ENCODE peak calls at places on chromosomes 12 and 14, in ten cellular contexts. R, T, Z, M, H, O, W, E, Y and S are unnamed samples.

GRCh38 chr14:67653651-67654280 is 20.7 kb downstream of the VTI1B start:
- DNase-seq in O (peak; percentile 35), E (no peak), H (no peak), M (peak; percentile 69), W (no peak), R (no peak), Y (no peak), T (no peak), Z (no peak), S (no peak)

GRCh38 chr14:95314609-95315008 is 5.1 kb downstream of the CLMN start:
- DNase-seq in Y (peak; percentile 4), H (no peak), O (no peak), Z (no peak), R (no peak), W (no peak), M (no peak), E (no peak), T (peak; percentile 52), S (no peak)

GRCh38 chr12:55679691-55680090 is 28.0 kb downstream of the ITGA7 start:
- DNase-seq in W (no peak), Z (peak; percentile 34), R (no peak), M (peak; percentile 58), H (no peak), O (no peak), Y (no peak), T (peak; percentile 28), E (no peak), S (no peak)

GRCh38 chr14:89382487-89383170 is 34.4 kb downstream of the FOXN3 start:
- DNase-seq in E (no peak), W (no peak), H (no peak), M (no peak), O (no peak), Y (no peak), T (no peak), R (no peak), Z (no peak), S (no peak)

GRCh38 chr14:46550836-46551235 is 100.7 kb downstream of the RPL10L start:
- DNase-seq in E (no peak), Z (no peak), O (no peak), Y (no peak), T (no peak), W (no peak), H (no peak), M (no peak), R (no peak), S (no peak)

GRCh38 chr12:92745874-92746553 is 43.2 kb downstream of the PLEKHG7 start:
- DNase-seq in R (peak; percentile 49), M (peak; percentile 87), H (peak; percentile 67), W (peak; percentile 34), E (no peak), T (peak; percentile 71), Y (peak; percentile 98), Z (peak; percentile 92), O (peak; percentile 97), S (no peak)

GRCh38 chr12:101474248-101474647 is 888 bp upstream of the SPIC start:
- DNase-seq in O (no peak), T (no peak), E (no peak), Y (no peak), Z (no peak), R (no peak), W (no peak), M (no peak), H (no peak), S (no peak)

GRCh38 chr12:95551305-95551704 is at the start of gene USP44:
- DNase-seq in H (no peak), Z (no peak), Y (no peak), T (no peak), O (no peak), E (peak; percentile 83), M (no peak), W (no peak), R (no peak), S (no peak)

DNA sequence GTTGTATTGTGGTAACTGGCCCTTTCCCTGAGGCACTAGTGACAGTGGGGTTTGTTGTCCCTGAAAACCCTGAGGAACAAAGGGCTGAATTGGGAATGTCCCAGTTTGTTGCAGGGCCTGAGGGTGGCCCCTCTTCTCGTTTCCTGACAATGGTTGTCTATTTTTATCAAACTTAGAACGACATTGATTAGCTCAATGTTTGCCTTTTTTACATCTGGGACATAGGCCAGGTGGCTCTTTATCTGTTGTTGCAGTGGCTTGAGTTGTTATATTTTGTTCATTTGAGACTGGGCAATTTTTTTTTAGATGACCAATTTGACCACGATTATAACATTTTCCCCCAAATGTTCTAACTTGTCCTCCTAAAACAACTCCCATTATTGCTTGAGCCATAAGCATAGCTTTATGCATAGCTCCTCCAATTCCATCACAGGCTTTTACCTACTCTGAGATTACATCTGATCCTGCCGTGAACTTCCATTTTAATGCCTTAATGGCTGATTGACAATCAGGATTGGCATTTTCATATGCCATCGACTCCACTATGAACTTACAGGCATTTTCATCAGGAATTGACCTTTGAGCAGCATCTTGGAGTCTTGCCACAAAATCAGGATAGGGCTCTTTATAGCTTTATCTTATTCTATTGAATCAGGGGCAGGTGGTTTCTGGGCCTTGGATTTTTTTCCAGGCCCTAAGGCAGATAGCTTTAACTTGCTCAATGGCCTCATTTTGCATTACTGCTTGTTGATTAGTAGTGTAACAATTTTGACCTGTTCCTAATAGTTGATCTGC is 604.3 kb downstream of the ALG10 start:
- DNase-seq in R (no peak), M (no peak), E (no peak), W (no peak), Y (no peak), H (no peak), T (no peak), O (no peak), Z (no peak), S (no peak)
- H3K9me3 ChIP-seq in R (peaks cover 1% of the 10 kb centered on the region), M (peaks cover 13% of the 10 kb centered on the region), E (peaks cover 13% of the 10 kb centered on the region), W (no peaks in the 10 kb centered on the region), Y (no peaks in the 10 kb centered on the region), H (no peaks in the 10 kb centered on the region), T (no peaks in the 10 kb centered on the region), O (no peaks in the 10 kb centered on the region), Z (peaks cover under 1% of the 10 kb centered on the region), S (peaks cover 4% of the 10 kb centered on the region)

GRCh38 chr12:11880424-11880823 is 190.3 kb upstream of the BCL2L14 start:
- DNase-seq in M (no peak), Z (no peak), Y (no peak), O (no peak), R (no peak), E (no peak), W (no peak), H (no peak), T (no peak), S (no peak)

GRCh38 chr12:11884661-11885060 is 186.1 kb upstream of the BCL2L14 start:
- DNase-seq in Y (no peak), T (no peak), Z (no peak), O (peak; percentile 19), H (no peak), W (no peak), M (no peak), R (no peak), E (no peak), S (no peak)

GRCh38 chr12:11882301-11883019 is 188.3 kb upstream of the BCL2L14 start:
- DNase-seq in M (no peak), O (no peak), Y (no peak), E (no peak), Z (no peak), W (no peak), T (no peak), R (no peak), H (no peak), S (no peak)

GRCh38 chr12:11879306-11879705 is 191.4 kb upstream of the BCL2L14 start:
- DNase-seq in O (peak; percentile 69), E (no peak), Y (peak; percentile 86), Z (no peak), H (no peak), W (no peak), R (no peak), M (no peak), T (no peak), S (no peak)

DNA sequence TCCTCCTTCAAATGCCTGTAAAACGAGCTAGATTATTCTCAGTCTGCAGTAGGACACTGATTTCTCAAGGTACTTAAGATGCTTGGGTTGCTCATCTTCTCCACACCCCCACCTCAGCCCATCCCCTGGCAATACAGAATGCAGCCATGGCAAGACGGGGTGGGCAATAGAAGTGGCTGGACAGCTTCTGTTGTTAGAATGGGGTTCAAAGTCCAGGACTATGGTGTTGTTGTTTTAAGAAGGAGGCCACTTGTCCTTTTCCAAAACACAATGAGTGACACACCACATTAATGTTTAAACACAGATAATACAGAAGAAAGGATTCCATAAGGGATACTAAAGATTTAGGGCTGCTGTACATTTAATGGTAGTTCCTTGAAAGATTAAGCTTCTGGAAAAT is 188.9 kb upstream of the BCL2L14 start:
- DNase-seq in Y (no peak), W (no peak), E (no peak), Z (no peak), R (no peak), M (no peak), H (no peak), T (no peak), O (no peak), S (no peak)
- H3K4me1 ChIP-seq in Y (peaks cover 8% of the 10 kb centered on the region), W (peaks cover 55% of the 10 kb centered on the region), E (peaks cover 17% of the 10 kb centered on the region), Z (peaks cover 20% of the 10 kb centered on the region), R (peaks cover 19% of the 10 kb centered on the region), M (no peaks in the 10 kb centered on the region), H (peaks cover 6% of the 10 kb centered on the region), T (peaks cover 70% of the 10 kb centered on the region), O (peaks cover 14% of the 10 kb centered on the region), S (peaks cover 26% of the 10 kb centered on the region)

DNA sequence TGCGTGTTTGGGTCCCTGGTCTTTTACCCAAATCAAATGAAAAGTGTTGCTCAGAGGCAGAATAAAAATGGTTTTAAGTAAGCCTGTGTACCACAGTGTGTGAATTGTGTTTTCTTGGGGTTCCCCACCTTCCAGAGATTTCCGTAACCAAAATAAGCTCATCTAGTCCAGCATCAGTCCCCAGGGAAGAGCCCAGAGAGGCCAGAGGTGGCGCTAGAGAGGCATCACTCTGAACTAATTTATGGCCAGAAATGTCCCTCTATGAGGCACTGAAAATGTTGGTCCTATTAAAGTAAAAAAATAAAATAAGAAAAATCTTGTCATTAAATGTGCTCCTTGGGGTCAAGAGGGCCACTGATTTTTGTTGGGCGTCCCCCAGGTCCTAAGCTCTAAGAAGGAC is 24.9 kb upstream of the PRKAB1 start:
- DNase-seq in Z (no peak), Y (no peak), T (no peak), E (peak; percentile 41), R (no peak), W (no peak), H (no peak), O (no peak), M (no peak), S (no peak)
- TF ChIP-seq CTCF in Z (peak; percentile 21), Y (no peak), T (no peak), E (peak; percentile 65), R (no peak), W (no peak), H (no peak), O (peak; percentile 10), M (no peak), S (no peak)

DNA sequence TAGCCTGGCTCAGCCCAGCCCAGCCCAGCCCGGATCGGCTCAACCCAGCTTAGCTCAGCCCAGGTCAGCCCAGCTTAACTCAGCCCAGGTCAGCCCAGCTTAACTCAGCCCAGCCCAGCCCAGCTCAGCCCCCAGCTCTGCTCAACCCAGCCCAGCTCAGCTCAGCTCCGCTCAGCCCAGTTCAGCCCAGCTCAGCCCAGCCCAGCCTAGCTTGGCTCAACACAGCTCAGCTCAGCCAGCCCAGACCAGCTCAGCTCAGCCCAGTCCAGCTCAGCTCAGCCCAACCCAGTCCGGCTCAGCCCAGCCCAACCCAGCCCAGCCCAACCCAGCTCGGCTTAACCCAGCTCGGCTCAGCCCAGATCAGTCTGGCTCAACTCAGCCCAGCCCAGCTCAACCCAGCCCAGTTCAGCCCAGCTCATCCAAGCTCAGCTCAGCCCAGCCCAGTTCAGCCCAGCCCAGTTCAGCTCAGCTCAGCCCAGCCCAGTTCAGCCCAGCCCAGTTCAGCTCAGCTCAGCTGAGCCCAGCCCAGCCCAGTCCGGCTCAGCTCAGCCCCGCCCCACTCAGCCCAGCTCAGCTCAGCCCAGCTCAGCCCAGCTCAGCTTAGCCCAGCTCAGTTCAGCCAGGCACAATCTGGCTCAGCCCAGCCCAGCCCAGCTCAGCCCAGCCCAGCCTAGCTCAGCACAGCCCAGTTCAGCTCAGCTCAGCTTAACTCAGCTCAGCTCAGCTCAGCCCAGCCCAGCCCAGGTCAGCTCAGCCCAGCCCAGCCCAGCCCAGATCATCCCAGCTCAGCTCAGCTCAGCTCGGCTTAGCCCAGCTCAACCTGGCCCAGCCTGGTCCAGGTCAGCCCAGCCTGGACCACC is 331.7 kb downstream of the TMEM121 start:
- DNase-seq in O (no peak), Z (peak; percentile 53), M (peak; percentile 56), H (peak; percentile 5), W (peak; percentile 2), E (no peak), T (peak; percentile 26), Y (no peak), R (no peak), S (peak; percentile 87)
- H3K9me3 ChIP-seq in O (peaks cover 74% of the 10 kb centered on the region), Z (no peaks in the 10 kb centered on the region), M (no peaks in the 10 kb centered on the region), H (peaks cover 7% of the 10 kb centered on the region), W (no peaks in the 10 kb centered on the region), E (peaks cover 2% of the 10 kb centered on the region), T (no peaks in the 10 kb centered on the region), Y (no peaks in the 10 kb centered on the region), R (no peaks in the 10 kb centered on the region), S (no peaks in the 10 kb centered on the region)